ENCODE peak calls at places on chromosomes 1 and 21, in five cellular contexts. L, C, Q, T and P are unnamed samples.

GRCh38 chr1:67749263-67749843 is 64.4 kb downstream of the GADD45A start:
- DNase-seq in Q (peak), L (no peak), C (peak), T (no peak), P (no peak)

GRCh38 chr1:223639333-223639749 is 26.2 kb downstream of the CAPN8 start:
- DNase-seq in C (no peak), T (no peak), L (no peak), Q (peak), P (no peak)

GRCh38 chr1:17520041-17520440 is 19.5 kb upstream of the ARHGEF10L start:
- DNase-seq in L (no peak), Q (peak), C (peak), T (no peak), P (no peak)

GRCh38 chr1:903305-903704 is 20.4 kb upstream of the SAMD11 start:
- DNase-seq in T (no peak), C (peak), Q (no peak), L (no peak), P (no peak)

GRCh38 chr1:4668738-4669700 is 14.6 kb downstream of the AJAP1 start:
- DNase-seq in T (no peak), Q (no peak), C (no peak), L (no peak), P (no peak)

GRCh38 chr1:41783189-41783639 is 135.5 kb downstream of the HIVEP3 start:
- DNase-seq in C (no peak), L (peak), T (peak), Q (no peak), P (no peak)

GRCh38 chr1:101653482-101653946 is 343.2 kb downstream of the OLFM3 start:
- DNase-seq in T (no peak), C (no peak), L (peak), Q (peak), P (no peak)

GRCh38 chr1:206116873-206117150 is 376 bp downstream of the AVPR1B start:
- DNase-seq in T (peak), Q (peak), C (no peak), L (no peak), P (peak)

GRCh38 chr1:21256776-21257175 is 33.5 kb downstream of the ECE1 start:
- DNase-seq in C (peak), Q (no peak), L (no peak), T (no peak), P (no peak)

GRCh38 chr1:150281221-150281757 is 1.1 kb upstream of the CIART start:
- DNase-seq in T (peak), C (peak), L (peak), Q (peak), P (peak)

GRCh38 chr1:44606701-44607281 is 67.5 kb downstream of the TMEM53 start:
- DNase-seq in T (no peak), L (no peak), C (no peak), Q (no peak), P (no peak)

GRCh38 chr1:41622402-41622801 is 137.9 kb upstream of the EDN2 start:
- DNase-seq in C (no peak), L (no peak), Q (no peak), T (no peak), P (no peak)

GRCh38 chr1:14215151-14215550 is 383.3 kb upstream of the KAZN start:
- DNase-seq in Q (no peak), C (no peak), T (no peak), L (peak), P (no peak)

GRCh38 chr21:7933923-7934322 is 2587.5 kb upstream of the TPTE start:
- DNase-seq in C (no peak), T (no peak), Q (no peak), L (no peak), P (no peak)

GRCh38 chr1:18923721-18924610 is 21.6 kb upstream of the ALDH4A1 start:
- DNase-seq in T (peak), C (no peak), Q (no peak), L (no peak), P (no peak)

GRCh38 chr1:241841661-241842060 is 6.3 kb upstream of the EXO1 start:
- DNase-seq in L (no peak), T (no peak), C (no peak), Q (no peak), P (no peak)

GRCh38 chr1:24089743-24090555 is 22.0 kb downstream of the MYOM3 start:
- DNase-seq in T (no peak), Q (no peak), C (no peak), L (no peak), P (no peak)

GRCh38 chr1:12434686-12435085 is 183.3 kb downstream of the DHRS3 start:
- DNase-seq in C (no peak), Q (no peak), T (no peak), L (no peak), P (no peak)

GRCh38 chr1:183278736-183279591 is 92.9 kb downstream of the LAMC2 start:
- DNase-seq in T (no peak), C (no peak), L (peak), Q (no peak), P (no peak)

GRCh38 chr1:39398278-39399010 is 93.0 kb upstream of the BMP8A start:
- DNase-seq in L (peak), C (peak), Q (no peak), T (no peak), P (no peak)

GRCh38 chr1:41484881-41485280 is 398 bp upstream of the EDN2 start:
- DNase-seq in Q (no peak), T (no peak), C (no peak), L (no peak), P (no peak)

GRCh38 chr21:42385619-42386018 is 10.2 kb downstream of the TMPRSS3 start:
- DNase-seq in T (no peak), L (no peak), C (no peak), Q (no peak), P (no peak)

GRCh38 chr1:83751602-83752001 is 247.3 kb downstream of the TTLL7 start:
- DNase-seq in L (no peak), Q (no peak), T (no peak), C (no peak), P (no peak)

GRCh38 chr1:3251099-3251809 is 182.3 kb downstream of the PRDM16 start:
- DNase-seq in T (no peak), C (no peak), L (no peak), Q (no peak), P (no peak)

GRCh38 chr1:1510912-1511532 is 940 bp upstream of the ATAD3A start:
- DNase-seq in Q (peak), L (peak), T (peak), C (no peak), P (peak)

GRCh38 chr1:51564124-51564523 is 45.1 kb upstream of the EPS15 start:
- DNase-seq in T (no peak), C (no peak), L (no peak), Q (peak), P (no peak)

GRCh38 chr1:37038703-37039093 is 4.4 kb upstream of the GRIK3 start:
- DNase-seq in C (no peak), T (no peak), Q (no peak), L (no peak), P (no peak)

GRCh38 chr1:208834346-208835081 is 590.3 kb upstream of the PLXNA2 start:
- DNase-seq in T (no peak), Q (peak), L (no peak), C (no peak), P (no peak)

GRCh38 chr1:221429262-221429661 is 312.6 kb downstream of the DUSP10 start:
- DNase-seq in L (no peak), C (no peak), T (no peak), Q (peak), P (no peak)

GRCh38 chr1:166032901-166033371 is 133.9 kb downstream of the FAM78B start:
- DNase-seq in Q (peak), L (no peak), C (peak), T (peak), P (peak)

GRCh38 chr1:21647431-21648373 is 21.5 kb downstream of the RAP1GAP start:
- DNase-seq in C (no peak), Q (no peak), L (no peak), T (no peak), P (peak)

GRCh38 chr1:222224576-222224975 is 323.3 kb downstream of the HHIPL2 start:
- DNase-seq in L (no peak), T (no peak), C (no peak), Q (no peak), P (no peak)

GRCh38 chr1:48841466-48841865 is 64.8 kb upstream of the BEND5 start:
- DNase-seq in T (no peak), Q (no peak), L (no peak), C (no peak), P (no peak)

GRCh38 chr1:226201029-226201593 is 14.6 kb upstream of the ACBD3 start:
- DNase-seq in T (no peak), C (no peak), L (no peak), Q (peak), P (no peak)

GRCh38 chr1:31977361-31978131 is 36.1 kb upstream of the KHDRBS1 start:
- DNase-seq in Q (peak), C (no peak), T (peak), L (no peak), P (peak)

GRCh38 chr1:27891196-27891889 is 19.0 kb downstream of the THEMIS2 start:
- DNase-seq in T (no peak), Q (no peak), C (no peak), L (no peak), P (no peak)

GRCh38 chr1:221777434-221778072 is 35.7 kb upstream of the DUSP10 start:
- DNase-seq in Q (no peak), T (no peak), C (no peak), L (no peak), P (no peak)

GRCh38 chr1:203463469-203464062 is 12.0 kb upstream of the PRELP start:
- DNase-seq in T (no peak), L (no peak), Q (no peak), C (peak), P (no peak)

GRCh38 chr1:81834921-81835698 is 34.4 kb downstream of the ADGRL2 start:
- DNase-seq in T (no peak), C (no peak), Q (no peak), L (no peak), P (no peak)